ENCODE peak calls at places on chromosomes 4 and X, in ten cellular contexts. U is activated naive CD8-positive, alpha-beta T cell treated with anti-CD3 and anti-CD28 coated beads, Interleukin-2, amount 50 U/mL, for 24 hours; A is fibroblast of lung; Y is activated naive CD4-positive, alpha-beta T cell; W is retina; O is PC-3; N is mucosa of gallbladder; C is ELR; G is activated CD8-positive, alpha-beta memory T cell treated with anti-CD3 and anti-CD28 coated beads, Interleukin-2, amount 10 ng/mL, durations not matched to agents 7 days and 5 days; S is amniotic epithelial cell. Q is an unnamed sample.

GRCh38 chr4:76166480-76166879 is 18.3 kb upstream of the NUP54 start:
- DNase-seq in N (no peak), G (no peak), C (no peak), S (no peak), W (no peak), O (no peak), A (no peak), Y (no peak), U (no peak), Q (no peak)

GRCh38 chrX:132615396-132616131 is 126.7 kb upstream of the MBNL3 start:
- DNase-seq in A (peak), U (peak), Y (no peak), W (peak), S (peak), N (peak), G (peak), O (peak), C (peak), Q (peak)

GRCh38 chrX:103554687-103555417 is 30.5 kb upstream of the TCEAL4 start:
- DNase-seq in U (peak), Y (peak), N (peak), A (peak), C (peak), O (no peak), W (peak), G (peak), S (no peak), Q (peak)

GRCh38 chr4:143514432-143514831 is 930 bp downstream of the SMARCA5 start:
- DNase-seq in Y (peak), C (peak), A (peak), G (peak), S (peak), W (peak), O (peak), U (peak), N (peak), Q (peak)

GRCh38 chrX:41449615-41450014 is 2.5 kb downstream of the NYX start:
- DNase-seq in U (no peak), Y (no peak), O (peak), S (no peak), A (peak), W (peak), N (no peak), G (no peak), C (peak), Q (no peak)

GRCh38 chrX:17812763-17813162 is 48.3 kb downstream of the RAI2 start:
- DNase-seq in U (no peak), N (no peak), S (no peak), G (no peak), Y (no peak), O (peak), W (no peak), C (peak), A (no peak), Q (no peak)

GRCh38 chr4:132297346-132297745 is 851.7 kb upstream of the PCDH10 start:
- DNase-seq in G (no peak), C (peak), O (no peak), N (no peak), W (no peak), U (no peak), S (peak), A (peak), Y (no peak), Q (no peak)

GRCh38 chr4:120977435-120977997 is 55.0 kb upstream of the PRDM5 start:
- DNase-seq in U (no peak), O (peak), W (peak), G (peak), S (peak), C (peak), Y (no peak), A (peak), N (no peak), Q (no peak)

GRCh38 chrX:14496674-14497073 is 32.7 kb upstream of the GLRA2 start:
- DNase-seq in C (no peak), Y (no peak), W (no peak), U (no peak), A (no peak), O (no peak), G (no peak), N (no peak), S (no peak), Q (no peak)

GRCh38 chrX:48919360-48919821 is 567 bp upstream of the PIM2 start:
- DNase-seq in G (peak), A (no peak), S (no peak), C (peak), N (no peak), Y (no peak), O (no peak), W (no peak), U (peak), Q (no peak)

GRCh38 chr4:34108456-34108855 is 2135.9 kb downstream of the ARAP2 start:
- DNase-seq in U (no peak), O (no peak), W (no peak), C (peak), G (no peak), S (peak), Y (no peak), N (no peak), A (peak), Q (no peak)

GRCh38 chr4:112526061-112526460 is 10.1 kb upstream of the NEUROG2 start:
- DNase-seq in W (no peak), C (peak), A (peak), S (no peak), Y (no peak), O (peak), U (no peak), G (no peak), N (no peak), Q (no peak)

Q was measured in stomach.